ENCODE peak calls at places on chromosomes 12 and 14, in four cellular contexts. One of them, this sample, is unnamed.

GRCh38 chr14:64438181-64438839 is 27.0 kb upstream of the AKAP5 start:
- DNase-seq in fibroblast of lung: peak
- DNase-seq in endodermal cell: no peak
- DNase-seq in MM.1S: no peak
- DNase-seq in this sample: no peak

GRCh38 chr14:26385302-26385701 is 212.5 kb downstream of the NOVA1 start:
- DNase-seq in fibroblast of lung: no peak
- DNase-seq in endodermal cell: no peak
- DNase-seq in MM.1S: no peak
- DNase-seq in this sample: no peak

GRCh38 chr14:104442611-104443390 is 136.8 kb upstream of the C14orf180 start:
- DNase-seq in MM.1S: no peak
- DNase-seq in fibroblast of lung: no peak
- DNase-seq in endodermal cell: peak
- DNase-seq in this sample: no peak

GRCh38 chr12:60106207-60106606 is 510.4 kb downstream of the SLC16A7 start:
- DNase-seq in fibroblast of lung: peak
- DNase-seq in MM.1S: no peak
- DNase-seq in endodermal cell: no peak
- DNase-seq in this sample: no peak

GRCh38 chr12:118185602-118186397 is 49.9 kb downstream of the PEBP1 start:
- DNase-seq in fibroblast of lung: no peak
- DNase-seq in endodermal cell: no peak
- DNase-seq in MM.1S: no peak
- DNase-seq in this sample: no peak

GRCh38 chr12:63394349-63394748 is 243.3 kb upstream of the AVPR1A start:
- DNase-seq in fibroblast of lung: no peak
- DNase-seq in endodermal cell: no peak
- DNase-seq in MM.1S: no peak
- DNase-seq in this sample: no peak

GRCh38 chr14:90443161-90444076 is 46.6 kb downstream of the CALM1 start:
- DNase-seq in fibroblast of lung: no peak
- DNase-seq in MM.1S: no peak
- DNase-seq in endodermal cell: no peak
- DNase-seq in this sample: no peak

GRCh38 chr14:65230287-65230728 is 128.0 kb upstream of the MAX start:
- DNase-seq in MM.1S: no peak
- DNase-seq in endodermal cell: no peak
- DNase-seq in fibroblast of lung: peak
- DNase-seq in this sample: no peak

GRCh38 chr14:90495357-90496276 is 98.8 kb downstream of the CALM1 start:
- DNase-seq in fibroblast of lung: peak
- DNase-seq in endodermal cell: peak
- DNase-seq in MM.1S: peak
- DNase-seq in this sample: no peak

GRCh38 chr12:5260591-5261086 is 171.3 kb upstream of the NTF3 start:
- DNase-seq in fibroblast of lung: no peak
- DNase-seq in MM.1S: no peak
- DNase-seq in endodermal cell: no peak
- DNase-seq in this sample: no peak

GRCh38 chr14:33714527-33715222 is 236.2 kb downstream of the EGLN3 start:
- DNase-seq in MM.1S: no peak
- DNase-seq in endodermal cell: no peak
- DNase-seq in fibroblast of lung: peak
- DNase-seq in this sample: no peak

GRCh38 chr12:113844495-113845175 is 121.5 kb downstream of the RBM19 start:
- DNase-seq in fibroblast of lung: peak
- DNase-seq in MM.1S: no peak
- DNase-seq in endodermal cell: no peak
- DNase-seq in this sample: no peak

GRCh38 chr12:47773062-47773857 is at the start of gene SLC48A1:
- DNase-seq in endodermal cell: peak
- DNase-seq in MM.1S: peak
- DNase-seq in fibroblast of lung: peak
- DNase-seq in this sample: no peak

GRCh38 chr12:49348781-49349180 is 2.1 kb downstream of the DNAJC22 start:
- DNase-seq in fibroblast of lung: no peak
- DNase-seq in MM.1S: no peak
- DNase-seq in endodermal cell: peak
- DNase-seq in this sample: no peak

GRCh38 chr12:24014853-24015590 is 65.6 kb upstream of the SOX5 start:
- DNase-seq in endodermal cell: no peak
- DNase-seq in fibroblast of lung: no peak
- DNase-seq in MM.1S: no peak
- DNase-seq in this sample: no peak

GRCh38 chr12:121536058-121536928 is 44.5 kb downstream of the KDM2B start:
- DNase-seq in fibroblast of lung: peak
- DNase-seq in endodermal cell: peak
- DNase-seq in MM.1S: peak
- DNase-seq in this sample: peak

GRCh38 chr12:121538699-121539061 is 42.1 kb downstream of the KDM2B start:
- DNase-seq in fibroblast of lung: peak
- DNase-seq in endodermal cell: peak
- DNase-seq in MM.1S: peak
- DNase-seq in this sample: no peak

GRCh38 chr12:121539908-121540307 is 40.9 kb downstream of the KDM2B start:
- DNase-seq in MM.1S: no peak
- DNase-seq in fibroblast of lung: no peak
- DNase-seq in endodermal cell: no peak
- DNase-seq in this sample: no peak

GRCh38 chr12:121536929-121537813 is 43.7 kb downstream of the KDM2B start:
- DNase-seq in MM.1S: peak
- DNase-seq in endodermal cell: peak
- DNase-seq in fibroblast of lung: peak
- DNase-seq in this sample: no peak

GRCh38 chr12:121537814-121538698 is 42.8 kb downstream of the KDM2B start:
- DNase-seq in endodermal cell: no peak
- DNase-seq in MM.1S: peak
- DNase-seq in fibroblast of lung: no peak
- DNase-seq in this sample: no peak
- H3K9ac ChIP-seq in endodermal cell: no peak
- H3K9ac ChIP-seq in MM.1S: peak
- H3K9ac ChIP-seq in fibroblast of lung: peak
- H3K9ac ChIP-seq in this sample: peak

DNA sequence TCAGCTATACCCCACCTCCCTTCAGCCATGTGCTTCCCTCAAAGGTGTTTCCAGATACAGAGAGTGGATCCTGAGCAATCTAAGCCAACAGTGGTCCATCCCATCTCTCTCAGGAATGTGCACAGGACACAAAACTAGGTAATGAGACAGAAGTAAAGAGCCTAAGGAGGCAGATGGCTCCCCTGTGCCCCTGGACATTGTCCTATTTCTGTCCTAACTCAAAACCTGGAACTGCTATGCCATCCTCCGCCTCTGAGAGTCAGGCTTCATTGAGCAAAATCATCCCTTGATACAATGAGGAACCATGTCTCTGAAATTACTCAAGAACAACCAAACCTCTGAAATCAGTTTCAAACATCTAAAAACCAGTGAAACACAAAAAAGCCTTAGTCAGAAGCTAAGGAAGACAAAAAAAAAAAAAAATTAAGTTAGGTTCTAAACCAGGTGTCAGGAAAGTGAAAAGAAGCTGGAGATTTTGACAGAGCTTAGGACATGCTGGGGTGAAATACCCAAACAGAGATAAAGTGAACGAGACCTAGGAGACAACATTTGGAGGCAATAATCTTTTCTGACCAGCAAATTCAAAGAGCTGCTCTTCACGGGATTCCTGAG is 200.3 kb upstream of the PLEKHG7 start:
- DNase-seq in MM.1S: peak
- DNase-seq in fibroblast of lung: no peak
- DNase-seq in endodermal cell: no peak
- DNase-seq in this sample: no peak
- H3K9ac ChIP-seq in MM.1S: no peak
- H3K9ac ChIP-seq in fibroblast of lung: no peak
- H3K9ac ChIP-seq in endodermal cell: no peak
- H3K9ac ChIP-seq in this sample: no peak

GRCh38 chr14:45094275-45094674 is 10.4 kb downstream of the PRPF39 start:
- DNase-seq in fibroblast of lung: no peak
- DNase-seq in endodermal cell: no peak
- DNase-seq in MM.1S: no peak
- DNase-seq in this sample: no peak
- H3K9ac ChIP-seq in fibroblast of lung: no peak
- H3K9ac ChIP-seq in endodermal cell: no peak
- H3K9ac ChIP-seq in MM.1S: no peak
- H3K9ac ChIP-seq in this sample: no peak

GRCh38 chr14:22428681-22429315 is 160.2 kb downstream of the DAD1 start:
- DNase-seq in fibroblast of lung: peak
- DNase-seq in endodermal cell: peak
- DNase-seq in MM.1S: no peak
- DNase-seq in this sample: no peak
- H3K9ac ChIP-seq in fibroblast of lung: no peak
- H3K9ac ChIP-seq in endodermal cell: no peak
- H3K9ac ChIP-seq in MM.1S: no peak
- H3K9ac ChIP-seq in this sample: no peak

GRCh38 chr14:24399981-24400718 is 1.3 kb downstream of the NYNRIN start:
- DNase-seq in MM.1S: no peak
- DNase-seq in fibroblast of lung: no peak
- DNase-seq in endodermal cell: no peak
- DNase-seq in this sample: no peak
- H3K9ac ChIP-seq in MM.1S: no peak
- H3K9ac ChIP-seq in fibroblast of lung: no peak
- H3K9ac ChIP-seq in endodermal cell: no peak
- H3K9ac ChIP-seq in this sample: no peak

This sample was measured in H1.